ENCODE peak calls at places on chromosomes 4 and X, in four cellular contexts. One of them, this sample, is unnamed.

GRCh38 chr4:75099321-75099720 is 166.4 kb downstream of the PARM1 start:
- DNase-seq in H9: no peak
- DNase-seq in H1: no peak
- DNase-seq in IMR-90: no peak
- DNase-seq in this sample: no peak

GRCh38 chr4:155787113-155787710 is 28.4 kb downstream of the GUCY1B1 start:
- DNase-seq in H1: no peak
- DNase-seq in H9: no peak
- DNase-seq in IMR-90: peak; percentile 70
- DNase-seq in this sample: peak; percentile 71

GRCh38 chr4:39043697-39044363 is 11.6 kb upstream of the TMEM156 start:
- DNase-seq in H1: no peak
- DNase-seq in H9: no peak
- DNase-seq in IMR-90: peak; percentile 52
- DNase-seq in this sample: peak; percentile 14

GRCh38 chr4:47475411-47475810 is 9.7 kb upstream of the ATP10D start:
- DNase-seq in IMR-90: no peak
- DNase-seq in H1: no peak
- DNase-seq in H9: no peak
- DNase-seq in this sample: no peak

GRCh38 chr4:87502580-87503238 is 26.5 kb downstream of the SPARCL1 start:
- DNase-seq in IMR-90: peak; percentile 23
- DNase-seq in H1: no peak
- DNase-seq in H9: no peak
- DNase-seq in this sample: no peak

GRCh38 chr4:135325264-135325663 is 1123.7 kb upstream of the PABPC4L start:
- DNase-seq in H1: no peak
- DNase-seq in IMR-90: no peak
- DNase-seq in H9: no peak
- DNase-seq in this sample: peak; percentile 29

GRCh38 chrX:153477039-153477438 is 6.7 kb upstream of the HAUS7 start:
- DNase-seq in H1: no peak
- DNase-seq in IMR-90: peak; percentile 59
- DNase-seq in H9: peak; percentile 49
- DNase-seq in this sample: peak; percentile 30

GRCh38 chrX:42740456-42740855 is 37.5 kb downstream of the PPP1R2C start:
- DNase-seq in IMR-90: no peak
- DNase-seq in H1: no peak
- DNase-seq in H9: no peak
- DNase-seq in this sample: no peak

GRCh38 chr4:182179751-182180150 is 63.5 kb upstream of the TENM3 start:
- DNase-seq in H9: no peak
- DNase-seq in H1: no peak
- DNase-seq in IMR-90: no peak
- DNase-seq in this sample: no peak

GRCh38 chr4:153257966-153258365 is 53.7 kb downstream of the TRIM2 start:
- DNase-seq in H9: peak; percentile 39
- DNase-seq in H1: no peak
- DNase-seq in IMR-90: no peak
- DNase-seq in this sample: peak; percentile 74

GRCh38 chr4:147103403-147103946 is 157.8 kb upstream of the TTC29 start:
- DNase-seq in H1: no peak
- DNase-seq in H9: no peak
- DNase-seq in IMR-90: peak; percentile 99
- DNase-seq in this sample: no peak

DNA sequence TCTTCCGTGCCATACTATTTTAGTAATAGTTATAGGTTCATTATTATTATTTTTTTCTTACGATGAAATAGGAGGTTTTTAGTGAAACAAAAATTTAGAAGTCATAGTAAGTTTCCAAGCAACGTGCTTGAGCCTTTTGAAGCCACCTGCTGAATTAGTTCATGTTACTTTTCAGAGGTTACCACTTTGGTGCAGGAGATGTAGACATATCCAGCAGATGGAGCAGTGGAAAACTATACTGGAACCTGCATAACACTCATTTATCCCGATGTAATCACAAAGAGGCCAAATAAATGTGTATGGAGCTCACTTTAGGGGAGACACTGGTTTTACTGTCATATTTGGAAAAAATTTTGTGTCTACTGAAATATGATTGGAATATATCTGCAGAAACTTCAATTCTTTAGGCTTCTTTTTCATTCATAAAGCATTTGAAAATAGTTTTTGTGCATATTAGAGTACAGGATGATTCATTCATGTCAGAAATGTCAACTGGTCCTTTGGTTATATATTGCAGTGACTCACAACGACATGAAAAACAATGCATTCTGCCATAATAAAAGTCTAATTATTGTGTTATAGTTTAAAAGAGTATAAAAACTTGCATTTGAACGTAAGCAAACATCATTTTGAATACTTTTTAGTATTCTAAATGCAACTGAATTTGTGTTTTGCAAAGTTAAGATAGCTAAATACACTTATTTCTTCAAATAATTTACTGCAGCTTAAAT is 2182.9 kb upstream of the TENM3 start:
- DNase-seq in H9: no peak
- DNase-seq in IMR-90: peak; percentile 37
- DNase-seq in H1: no peak
- DNase-seq in this sample: peak; percentile 28
- H3K4me2 ChIP-seq in H9: peak overlapping the region; percentile 94
- H3K4me2 ChIP-seq in IMR-90: no peak overlapping the region
- H3K4me2 ChIP-seq in H1: peak overlapping the region; percentile 95
- H3K4me2 ChIP-seq in this sample: no peak overlapping the region

DNA sequence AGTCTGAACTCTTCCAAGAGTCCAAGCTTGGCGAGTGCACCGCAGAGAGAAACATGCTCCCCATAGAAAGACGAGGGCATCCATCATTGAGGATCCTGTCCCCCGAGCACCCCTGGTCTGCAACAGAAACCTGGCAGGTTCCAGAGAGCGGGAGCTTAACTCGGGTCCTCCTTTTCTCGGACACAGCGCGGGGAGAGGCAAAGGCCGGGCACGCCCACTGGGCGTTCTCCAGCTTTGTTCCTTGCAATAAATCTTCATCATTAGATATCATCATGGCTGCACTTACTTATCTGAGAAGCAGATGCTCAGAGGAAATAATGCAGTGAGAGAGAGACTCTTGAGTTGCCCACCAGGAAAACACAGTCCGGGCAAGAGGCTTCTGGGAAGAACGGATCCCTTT is 90.1 kb upstream of the PSAPL1 start:
- DNase-seq in IMR-90: no peak
- DNase-seq in H1: no peak
- DNase-seq in H9: no peak
- DNase-seq in this sample: no peak
- H3K56ac ChIP-seq in IMR-90: no peak overlapping the region
- H3K56ac ChIP-seq in H1: no peak overlapping the region
- H3K56ac ChIP-seq in H9: no peak overlapping the region
- H3K56ac ChIP-seq in this sample: no peak overlapping the region

GRCh38 chr4:41204400-41204978 is 9.9 kb downstream of the APBB2 start:
- DNase-seq in H1: no peak
- DNase-seq in IMR-90: peak; percentile 83
- DNase-seq in H9: no peak
- DNase-seq in this sample: peak; percentile 73
- H3K4me2 ChIP-seq in H1: no peak overlapping the region
- H3K4me2 ChIP-seq in IMR-90: peak overlapping the region; percentile 23
- H3K4me2 ChIP-seq in H9: no peak overlapping the region
- H3K4me2 ChIP-seq in this sample: no peak overlapping the region

GRCh38 chr4:142416121-142416520 is 430.0 kb downstream of the INPP4B start:
- DNase-seq in H1: no peak
- DNase-seq in IMR-90: peak; percentile 72
- DNase-seq in H9: no peak
- DNase-seq in this sample: no peak
- H3K56ac ChIP-seq in H1: no peak overlapping the region
- H3K56ac ChIP-seq in IMR-90: no peak overlapping the region
- H3K56ac ChIP-seq in H9: no peak overlapping the region
- H3K56ac ChIP-seq in this sample: no peak overlapping the region

GRCh38 chr4:168667397-168667796 is 170.5 kb downstream of the PALLD start:
- DNase-seq in H9: no peak
- DNase-seq in H1: no peak
- DNase-seq in IMR-90: no peak
- DNase-seq in this sample: no peak
- H3K4me2 ChIP-seq in H9: no peak overlapping the region
- H3K4me2 ChIP-seq in H1: no peak overlapping the region
- H3K4me2 ChIP-seq in IMR-90: no peak overlapping the region
- H3K4me2 ChIP-seq in this sample: no peak overlapping the region

GRCh38 chr4:98387345-98388017 is 126.3 kb downstream of the RAP1GDS1 start:
- DNase-seq in H1: no peak
- DNase-seq in H9: no peak
- DNase-seq in IMR-90: no peak
- DNase-seq in this sample: peak; percentile 46
- H3K56ac ChIP-seq in H1: no peak overlapping the region
- H3K56ac ChIP-seq in H9: no peak overlapping the region
- H3K56ac ChIP-seq in IMR-90: no peak overlapping the region
- H3K56ac ChIP-seq in this sample: no peak overlapping the region

DNA sequence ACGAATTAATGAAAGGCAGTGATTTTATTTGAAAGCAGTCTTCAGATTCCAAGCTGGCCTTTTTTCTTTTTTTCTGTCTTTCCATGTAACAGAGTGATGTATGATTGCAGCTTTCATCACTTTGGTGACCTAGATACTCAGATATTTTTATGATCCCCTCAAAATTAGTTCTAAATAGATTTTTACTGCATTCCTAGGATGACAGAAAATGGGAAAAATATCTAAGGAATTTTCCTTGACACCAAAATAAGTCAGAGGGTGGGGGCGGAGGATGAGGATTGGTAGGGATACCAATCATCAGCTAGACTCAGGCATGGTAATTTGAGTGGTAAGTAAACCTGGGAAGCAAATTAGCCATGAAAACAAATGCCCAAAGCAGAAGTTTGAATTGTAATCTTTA is 11.9 kb upstream of the HMGB2 start:
- DNase-seq in H9: no peak
- DNase-seq in IMR-90: peak; percentile 47
- DNase-seq in H1: no peak
- DNase-seq in this sample: peak; percentile 55
- H3K4me2 ChIP-seq in H9: no peak overlapping the region
- H3K4me2 ChIP-seq in IMR-90: peak overlapping the region; percentile 32
- H3K4me2 ChIP-seq in H1: no peak overlapping the region
- H3K4me2 ChIP-seq in this sample: no peak overlapping the region

GRCh38 chr4:184907810-184908209 is 82.0 kb upstream of the ACSL1 start:
- DNase-seq in H9: no peak
- DNase-seq in IMR-90: no peak
- DNase-seq in H1: no peak
- DNase-seq in this sample: no peak

GRCh38 chr4:184902550-184902949 is 76.8 kb upstream of the ACSL1 start:
- DNase-seq in H9: no peak
- DNase-seq in H1: no peak
- DNase-seq in IMR-90: no peak
- DNase-seq in this sample: no peak

GRCh38 chr4:184911310-184911709 is 85.5 kb upstream of the ACSL1 start:
- DNase-seq in H1: no peak
- DNase-seq in IMR-90: peak; percentile 40
- DNase-seq in H9: no peak
- DNase-seq in this sample: no peak

GRCh38 chr4:184907216-184907615 is 81.4 kb upstream of the ACSL1 start:
- DNase-seq in IMR-90: no peak
- DNase-seq in H1: no peak
- DNase-seq in H9: no peak
- DNase-seq in this sample: no peak

GRCh38 chr4:184906480-184907097 is 80.8 kb upstream of the ACSL1 start:
- DNase-seq in H9: no peak
- DNase-seq in H1: no peak
- DNase-seq in IMR-90: no peak
- DNase-seq in this sample: no peak
- H3K56ac ChIP-seq in H9: no peak overlapping the region
- H3K56ac ChIP-seq in H1: no peak overlapping the region
- H3K56ac ChIP-seq in IMR-90: no peak overlapping the region
- H3K56ac ChIP-seq in this sample: no peak overlapping the region

This sample was measured in mesendoderm.